ENCODE peak calls at places on chromosomes 3 and 15, in five cellular contexts. H is cardiac fibroblast, R is tibial nerve, A is heart right ventricle, C is Panc1. X is an unnamed sample.

GRCh38 chr3:71584216-71585061 is 911 bp upstream of the FOXP1 start:
- DNase-seq in C (no peak), A (peak), H (peak), R (peak), X (no peak)

GRCh38 chr3:4550957-4551754 is 58.0 kb downstream of the ITPR1 start:
- DNase-seq in H (no peak), A (peak), R (no peak), C (no peak), X (peak)

GRCh38 chr3:133703915-133704314 is 42.2 kb upstream of the TOPBP1 start:
- DNase-seq in C (no peak), A (no peak), H (no peak), R (no peak), X (no peak)

GRCh38 chr15:85551221-85551832 is 170.9 kb downstream of the AKAP13 start:
- DNase-seq in C (no peak), R (no peak), A (no peak), H (peak), X (no peak)

GRCh38 chr3:133374706-133375105 is 25.1 kb upstream of the BFSP2 start:
- DNase-seq in C (no peak), H (peak), A (no peak), R (no peak), X (no peak)

GRCh38 chr3:64686446-64686908 is 1.3 kb downstream of the ADAMTS9 start:
- DNase-seq in A (peak), C (no peak), H (peak), R (no peak), X (peak)

GRCh38 chr3:46677096-46677702 is 16.3 kb downstream of the ALS2CL start:
- DNase-seq in H (no peak), R (no peak), A (peak), C (no peak), X (no peak)

GRCh38 chr3:52278510-52279069 is at the start of gene WDR82:
- DNase-seq in A (peak), C (no peak), H (peak), R (peak), X (peak)

GRCh38 chr15:62524848-62525247 is 359.8 kb upstream of the C2CD4B start:
- DNase-seq in C (no peak), H (peak), A (no peak), R (no peak), X (peak)

GRCh38 chr3:171431550-171431949 is 28.7 kb downstream of the TNIK start:
- DNase-seq in H (no peak), C (no peak), A (no peak), R (no peak), X (no peak)

GRCh38 chr3:48644898-48645760 is 9.9 kb upstream of the SLC26A6 start:
- DNase-seq in H (no peak), A (no peak), R (no peak), C (no peak), X (no peak)

GRCh38 chr3:48306860-48307530 is 26.5 kb downstream of the SPINK8 start:
- DNase-seq in H (no peak), A (no peak), R (no peak), C (no peak), X (no peak)

GRCh38 chr3:72520690-72521308 is 327.4 kb downstream of the SHQ1 start:
- DNase-seq in H (peak), R (no peak), A (no peak), C (no peak), X (peak)

GRCh38 chr3:95775486-95776094 is 1038.8 kb upstream of the EPHA6 start:
- DNase-seq in H (no peak), R (no peak), A (no peak), C (no peak), X (no peak)

GRCh38 chr3:45881031-45882022 is 5.0 kb upstream of the CCR9 start:
- DNase-seq in C (no peak), R (no peak), A (no peak), H (peak), X (no peak)

GRCh38 chr3:32184187-32184730 is 54.2 kb upstream of the CMTM8 start:
- DNase-seq in A (no peak), H (peak), C (no peak), R (no peak), X (no peak)

GRCh38 chr3:57555316-57555715 is 758 bp upstream of the PDE12 start:
- DNase-seq in A (no peak), H (no peak), R (no peak), C (no peak), X (no peak)

GRCh38 chr15:43527802-43528541 is 10.6 kb downstream of the MAP1A start:
- DNase-seq in R (no peak), C (no peak), A (no peak), H (no peak), X (no peak)

GRCh38 chr3:123781138-123781537 is 103.0 kb downstream of the MYLK start:
- DNase-seq in C (no peak), R (no peak), H (no peak), A (no peak), X (no peak)
- TF ChIP-seq CTCF in C (no peak), R (no peak), H (no peak), A (no peak), X (no peak)

GRCh38 chr3:102356506-102356905 is 78.3 kb upstream of the ZPLD1 start:
- DNase-seq in C (no peak), R (no peak), H (no peak), A (no peak), X (no peak)
- H3K4me3 ChIP-seq in C (no peak), R (no peak), H (no peak), A (no peak), X (no peak)

GRCh38 chr3:16496408-16497222 is 16.9 kb downstream of the RFTN1 start:
- DNase-seq in C (no peak), A (no peak), R (no peak), H (peak), X (peak)
- TF ChIP-seq CTCF in C (no peak), A (no peak), R (no peak), H (no peak), X (no peak)

DNA sequence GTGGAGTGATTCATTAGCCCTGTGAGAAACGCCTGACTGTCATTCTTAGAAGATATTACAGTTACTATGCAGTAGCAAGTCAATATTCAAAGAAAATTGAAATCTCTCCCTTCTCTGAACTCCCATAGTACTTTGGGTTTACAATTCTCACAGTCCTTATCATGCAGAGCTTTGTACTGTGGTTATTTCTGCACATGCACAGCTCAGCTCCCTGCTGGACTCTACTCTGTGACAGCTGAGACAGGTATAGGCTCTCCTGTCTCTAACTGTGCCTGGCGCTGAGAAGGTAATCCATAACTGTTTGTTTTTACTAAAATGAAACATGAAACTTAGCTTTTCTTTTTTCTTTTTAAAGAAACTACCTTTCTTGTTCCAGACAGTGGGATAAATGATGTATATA is 123.1 kb upstream of the SLC24A5 start:
- DNase-seq in C (no peak), R (no peak), H (no peak), A (no peak), X (no peak)
- H3K4me3 ChIP-seq in C (no peak), R (no peak), H (no peak), A (no peak), X (no peak)

GRCh38 chr3:124854027-124854426 is 33.1 kb downstream of the ITGB5 start:
- DNase-seq in A (no peak), R (no peak), H (peak), C (no peak), X (peak)
- TF ChIP-seq CTCF in A (no peak), R (no peak), H (no peak), C (no peak), X (no peak)

GRCh38 chr3:100261481-100261903 is 700 bp downstream of the TBC1D23 start:
- DNase-seq in R (no peak), A (no peak), C (no peak), H (no peak), X (no peak)

GRCh38 chr3:100263583-100263982 is 2.8 kb downstream of the TBC1D23 start:
- DNase-seq in A (no peak), C (no peak), H (no peak), R (no peak), X (no peak)

GRCh38 chr3:100266531-100266930 is 5.7 kb downstream of the TBC1D23 start:
- DNase-seq in C (no peak), H (no peak), R (no peak), A (no peak), X (no peak)

GRCh38 chr3:100265016-100265415 is 4.2 kb downstream of the TBC1D23 start:
- DNase-seq in C (no peak), A (no peak), H (no peak), R (no peak), X (no peak)

GRCh38 chr3:100264242-100264641 is 3.5 kb downstream of the TBC1D23 start:
- DNase-seq in R (no peak), H (no peak), C (no peak), A (no peak), X (no peak)
- H3K4me3 ChIP-seq in R (no peak), H (no peak), C (no peak), A (no peak), X (no peak)

DNA sequence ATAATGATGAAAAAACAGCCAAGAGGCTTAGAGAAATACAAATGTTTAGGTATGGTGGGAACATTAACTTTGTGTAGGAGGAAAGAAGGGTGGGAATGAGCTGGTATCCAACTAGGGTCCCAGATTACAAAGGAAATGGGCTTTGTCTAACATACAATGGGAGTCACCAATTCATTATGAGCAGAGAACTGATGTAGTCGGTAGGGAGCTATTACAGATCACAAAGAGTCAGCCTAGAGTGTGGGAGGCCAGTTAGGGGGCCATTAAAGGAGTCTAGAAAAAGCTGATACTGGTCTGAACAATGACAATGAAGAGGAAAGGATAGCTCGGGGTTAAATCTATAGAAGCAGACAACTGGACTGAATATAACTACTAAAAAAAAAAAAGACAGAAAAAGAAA is 15.5 kb downstream of the ANO10 start:
- DNase-seq in A (no peak), H (no peak), R (no peak), C (no peak), X (no peak)
- TF ChIP-seq CTCF in A (no peak), H (no peak), R (no peak), C (no peak), X (no peak)

GRCh38 chr3:156687023-156687422 is 12.6 kb downstream of the TIPARP start:
- DNase-seq in H (no peak), C (no peak), R (no peak), A (no peak), X (no peak)
- H3K4me3 ChIP-seq in H (no peak), C (no peak), R (no peak), A (no peak), X (no peak)